ENCODE peak calls at places on chromosomes 3 and 15, in five cellular contexts. X, M, Z, C and S are unnamed samples. For H3K27me3 and H3K36me3, the result is how much of the 10 kb centered on the place peaks cover.

GRCh38 chr3:64220161-64220560 is 5.1 kb downstream of the PRICKLE2 start:
- DNase-seq in X (no peak), M (no peak), Z (no peak), C (no peak), S (no peak)

GRCh38 chr3:58150800-58151199 is 60.0 kb downstream of the DNASE1L3 start:
- DNase-seq in X (no peak), M (no peak), Z (no peak), C (no peak), S (no peak)

GRCh38 chr15:73752817-73753214 is 335 bp downstream of the INSYN1 start:
- DNase-seq in X (peak), M (no peak), Z (peak), C (no peak), S (peak)

GRCh38 chr15:81957698-81958097 is 88.1 kb downstream of the MEX3B start:
- DNase-seq in X (peak), M (no peak), Z (peak), C (no peak), S (no peak)

GRCh38 chr3:20406621-20407020 is 220.6 kb upstream of the SGO1 start:
- DNase-seq in X (no peak), M (no peak), Z (no peak), C (no peak), S (no peak)

GRCh38 chr15:66169023-66169422 is 84.5 kb downstream of the MEGF11 start:
- DNase-seq in X (no peak), M (no peak), Z (no peak), C (no peak), S (no peak)

GRCh38 chr15:80506494-80506893 is 102.3 kb downstream of the ARNT2 start:
- DNase-seq in X (no peak), M (no peak), Z (no peak), C (no peak), S (no peak)

GRCh38 chr3:189773056-189773455 is 141.9 kb downstream of the TP63 start:
- DNase-seq in X (no peak), M (no peak), Z (no peak), C (no peak), S (no peak)

GRCh38 chr3:100151024-100151707 is 36.9 kb upstream of the FILIP1L start:
- DNase-seq in X (no peak), M (no peak), Z (peak), C (peak), S (no peak)

GRCh38 chr3:188749010-188749617 is 422.7 kb upstream of the TPRG1 start:
- DNase-seq in X (peak), M (peak), Z (peak), C (no peak), S (peak)

GRCh38 chr3:156602424-156602823 is 47.5 kb upstream of the SSR3 start:
- DNase-seq in X (no peak), M (no peak), Z (no peak), C (no peak), S (no peak)

DNA sequence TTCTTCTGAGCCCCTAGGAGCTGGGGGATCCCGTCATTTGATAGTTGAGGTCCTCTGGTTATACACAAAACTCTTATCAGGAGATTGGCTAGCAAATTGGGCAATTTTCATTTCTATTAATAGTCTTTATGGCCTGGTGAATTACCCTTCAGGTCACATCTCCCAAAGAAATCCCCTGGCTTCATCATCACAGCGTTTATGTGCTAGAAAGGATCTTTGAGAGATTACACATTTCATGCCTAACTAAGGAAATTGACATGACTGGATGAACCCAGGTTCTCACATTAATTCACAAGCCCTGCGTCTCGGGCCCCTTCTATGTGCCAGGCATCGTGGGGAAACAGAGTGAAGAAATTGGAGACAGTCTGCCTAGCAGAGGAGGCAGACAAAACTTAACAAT is 227.4 kb upstream of the PROK2 start:
- DNase-seq in X (no peak), M (no peak), Z (no peak), C (no peak), S (no peak)
- H3K27me3 ChIP-seq in X (under half), M (under half), Z (under half), C (under half), S (under half)

DNA sequence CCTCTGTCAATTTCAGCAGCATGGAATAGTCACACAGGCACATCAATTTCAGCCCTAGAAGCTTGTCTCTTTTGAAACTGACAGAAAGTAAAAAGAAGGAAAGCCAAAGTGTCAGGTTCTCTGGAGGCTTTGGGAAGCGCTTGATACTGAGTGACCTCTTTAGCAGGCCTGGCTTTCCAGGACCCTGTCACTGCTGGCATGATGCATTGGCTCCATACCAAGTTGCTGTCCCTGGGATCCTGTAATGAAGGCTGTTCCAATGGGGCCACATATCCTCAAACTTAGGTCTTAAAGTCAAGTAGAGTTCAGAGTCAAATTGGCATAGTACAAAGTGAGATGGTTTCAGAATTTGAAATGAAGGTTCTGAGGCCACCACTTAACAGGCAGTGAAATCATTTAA is 640.9 kb downstream of the SQOR start:
- DNase-seq in X (no peak), M (no peak), Z (no peak), C (no peak), S (no peak)
- H3K36me3 ChIP-seq in X (under half), M (under half), Z (under half), C (under half), S (under half)

DNA sequence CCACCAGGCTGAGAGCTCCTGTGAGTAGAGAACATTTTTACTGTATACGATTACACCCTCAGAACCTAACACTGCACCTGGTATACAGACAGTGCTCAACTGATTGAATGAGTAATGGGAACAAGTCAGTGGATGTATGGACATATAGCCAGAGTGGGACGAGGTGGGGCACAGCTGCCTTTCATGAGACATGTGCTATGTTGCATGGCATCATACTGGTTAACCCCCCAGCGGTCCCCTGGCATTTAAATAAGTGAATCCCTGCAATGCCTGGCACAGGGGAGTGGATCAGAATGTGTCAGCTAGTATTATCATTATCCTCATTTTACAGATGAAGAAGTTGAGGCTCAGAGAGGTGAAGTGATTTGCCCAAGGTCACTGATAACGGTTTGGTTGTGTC is 55.8 kb upstream of the ATP2B2 start:
- DNase-seq in X (no peak), M (no peak), Z (no peak), C (no peak), S (no peak)
- H3K27me3 ChIP-seq in X (under half), M (under half), Z (under half), C (under half), S (under half)

GRCh38 chr3:28268989-28269388 is 27.6 kb downstream of the CMC1 start:
- DNase-seq in X (no peak), M (no peak), Z (no peak), C (no peak), S (no peak)
- H3K36me3 ChIP-seq in X (under half), M (under half), Z (under half), C (under half), S (under half)

DNA sequence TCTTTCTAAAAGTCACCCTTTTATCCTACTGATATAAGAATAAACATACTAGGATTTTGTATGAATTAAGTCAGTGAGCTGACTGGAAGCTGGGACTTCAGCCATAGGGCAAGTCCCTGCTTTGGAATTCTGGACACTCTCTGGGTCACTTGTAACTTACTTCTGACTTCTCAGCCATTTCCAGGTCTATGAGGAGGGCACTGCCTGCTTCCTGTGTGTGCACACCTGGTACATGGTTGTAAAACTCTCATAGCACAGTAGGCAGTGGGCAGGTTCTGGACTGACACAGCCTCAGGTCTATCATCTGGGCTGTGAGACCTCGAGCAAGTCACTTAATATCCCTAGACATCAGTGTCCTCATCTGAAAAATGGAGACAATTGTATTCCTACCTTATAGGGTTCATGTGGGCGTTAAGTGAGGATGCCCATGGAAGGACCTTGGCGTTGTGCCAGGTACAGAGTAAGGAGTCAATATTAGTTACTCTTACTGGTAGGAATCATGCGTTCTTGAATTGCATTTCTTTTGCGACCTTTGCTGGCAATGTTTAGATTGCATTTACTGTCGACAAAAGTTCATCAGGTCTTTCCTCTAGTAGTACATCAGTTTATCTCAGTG is 27.5 kb upstream of the TGM5 start:
- DNase-seq in X (no peak), M (no peak), Z (no peak), C (no peak), S (no peak)
- H3K27me3 ChIP-seq in X (under half), M (under half), Z (under half), C (under half), S (under half)

DNA sequence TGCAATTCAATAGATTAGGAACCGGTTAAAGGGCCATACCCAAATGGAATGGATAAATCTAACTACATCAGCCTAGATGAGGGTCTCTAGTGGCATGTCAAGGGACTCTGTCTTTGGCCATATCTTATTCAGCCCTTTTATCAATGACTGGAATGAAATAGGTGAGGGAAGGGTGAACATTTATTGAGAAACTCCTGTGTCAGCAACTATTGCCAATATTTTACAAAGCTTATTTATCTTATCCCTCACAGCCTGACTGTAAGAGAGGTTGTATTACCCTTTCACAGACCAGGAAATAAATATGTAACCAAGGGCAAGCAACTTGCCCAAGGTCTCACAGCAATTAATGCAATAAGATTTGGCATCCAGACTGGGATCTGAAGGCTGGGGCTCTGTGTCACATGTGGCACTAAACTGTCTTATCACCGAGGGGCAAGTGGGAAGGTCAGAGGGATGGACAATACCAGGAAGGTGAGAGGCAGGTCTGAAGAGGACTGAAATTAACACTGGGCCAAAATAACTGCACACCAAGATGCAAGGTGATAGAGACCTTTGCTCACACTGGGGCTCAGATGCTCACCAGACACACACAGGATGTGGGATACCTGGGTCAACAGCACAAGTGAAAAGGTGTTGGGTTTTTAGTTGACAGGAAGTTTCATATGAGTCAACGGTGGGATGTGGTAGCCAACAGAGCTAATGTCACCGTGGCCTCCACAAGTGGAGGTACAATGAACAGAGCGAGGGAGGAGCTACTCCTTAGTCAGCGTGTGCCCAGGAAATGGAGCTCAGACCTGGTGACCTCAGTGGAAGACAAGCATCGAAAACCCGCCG is 261.3 kb downstream of the RPLP1 start:
- DNase-seq in X (no peak), M (no peak), Z (no peak), C (no peak), S (no peak)
- H3K36me3 ChIP-seq in X (under half), M (under half), Z (under half), C (under half), S (under half)

DNA sequence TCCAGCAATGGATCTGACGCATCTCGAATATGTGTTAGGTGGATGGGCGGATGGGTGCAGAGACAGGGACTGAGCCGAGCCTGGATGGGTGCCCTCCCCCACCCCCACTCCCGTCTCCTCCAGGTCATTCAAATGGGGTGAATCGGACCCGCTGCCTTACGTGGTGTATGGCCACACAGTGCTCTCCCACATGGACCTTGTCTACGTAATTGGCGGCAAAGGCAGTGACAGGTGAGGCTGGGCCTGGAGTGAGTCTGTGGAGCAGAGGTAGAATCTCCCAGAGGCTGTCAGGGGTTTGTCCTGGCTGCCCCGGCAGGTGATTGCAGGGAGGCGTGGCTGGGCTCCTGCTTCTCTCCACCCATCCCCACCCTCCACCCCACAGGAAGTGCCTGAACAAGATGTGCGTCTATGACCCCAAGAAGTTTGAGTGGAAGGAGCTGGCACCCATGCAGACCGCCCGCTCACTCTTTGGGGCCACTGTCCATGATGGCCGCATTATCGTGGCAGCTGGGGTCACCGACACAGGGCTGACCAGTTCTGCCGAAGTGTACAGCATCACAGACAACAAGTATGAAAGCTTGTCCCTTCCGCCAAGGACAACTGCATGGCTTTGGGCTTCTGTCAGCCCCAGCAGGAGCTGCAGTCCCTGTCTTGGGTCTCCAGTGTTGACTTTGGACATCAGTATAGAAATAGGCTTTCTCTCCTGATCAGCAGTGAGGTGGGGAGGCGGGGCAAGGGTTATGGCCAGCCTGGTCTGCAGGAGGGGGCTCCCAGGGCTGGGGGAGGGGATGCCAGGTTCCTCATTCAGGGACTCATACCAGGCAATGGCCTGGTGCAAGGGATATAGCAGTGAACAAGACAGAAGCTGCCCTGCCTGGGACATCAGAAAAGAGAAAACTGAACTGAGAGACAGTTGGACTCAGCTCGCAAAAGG is 3.4 kb downstream of the KLHL40 start:
- DNase-seq in X (no peak), M (no peak), Z (no peak), C (no peak), S (peak)
- H3K27me3 ChIP-seq in X (under half), M (under half), Z (under half), C (under half), S (under half)

DNA sequence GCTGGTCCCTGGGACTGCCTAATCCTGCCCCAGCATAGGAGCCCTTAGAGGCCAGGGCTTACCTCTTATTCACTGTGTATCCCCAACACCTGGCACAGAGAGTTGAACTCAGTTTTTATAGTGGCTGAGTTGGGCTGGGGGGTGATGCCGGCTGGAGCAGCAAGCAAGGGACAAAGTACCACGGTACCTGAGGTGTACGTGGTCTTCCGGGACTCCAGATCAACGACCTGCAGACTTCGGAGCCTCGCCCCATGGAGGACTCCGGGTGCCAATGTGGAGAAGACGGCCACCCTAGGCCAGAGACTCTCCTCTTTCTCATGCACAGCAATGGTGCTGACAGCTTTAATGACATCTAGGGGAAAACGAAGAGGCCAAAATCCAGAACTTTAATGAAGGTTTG is 8.1 kb downstream of the WDR73 start:
- DNase-seq in X (no peak), M (no peak), Z (no peak), C (no peak), S (no peak)
- H3K36me3 ChIP-seq in X (under half), M (half or more), Z (under half), C (half or more), S (under half)

GRCh38 chr15:94582368-94582767 is 351.0 kb downstream of the MCTP2 start:
- DNase-seq in X (peak), M (peak), Z (peak), C (peak), S (peak)

GRCh38 chr15:94587071-94587470 is 355.7 kb downstream of the MCTP2 start:
- DNase-seq in X (no peak), M (no peak), Z (peak), C (no peak), S (no peak)

GRCh38 chr15:94584833-94585244 is 353.5 kb downstream of the MCTP2 start:
- DNase-seq in X (no peak), M (no peak), Z (no peak), C (peak), S (no peak)

GRCh38 chr15:94580186-94580585 is 348.8 kb downstream of the MCTP2 start:
- DNase-seq in X (no peak), M (no peak), Z (no peak), C (no peak), S (no peak)

DNA sequence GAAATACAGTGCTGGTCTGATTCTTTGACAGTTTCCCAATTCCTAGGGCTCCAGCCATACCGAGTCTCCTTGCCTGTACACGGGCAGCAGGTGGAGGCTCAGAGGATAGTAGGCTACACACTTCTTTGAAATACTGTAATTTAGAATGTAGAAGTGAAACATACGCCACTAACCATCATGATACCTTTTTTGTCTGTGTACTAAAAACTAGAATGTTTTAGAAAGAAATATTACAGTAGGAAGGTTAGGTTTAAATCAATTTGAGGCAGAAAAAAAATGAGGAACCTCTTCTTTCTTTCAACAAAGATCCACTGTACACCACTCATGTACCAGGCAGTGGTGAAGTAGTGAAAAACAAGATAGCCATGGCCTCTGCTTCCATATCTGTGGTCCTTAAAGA is 354.7 kb downstream of the MCTP2 start:
- DNase-seq in X (no peak), M (no peak), Z (no peak), C (no peak), S (no peak)
- H3K27me3 ChIP-seq in X (under half), M (under half), Z (under half), C (under half), S (under half)

GRCh38 chr3:126026277-126026751 is 57.3 kb downstream of the ROPN1B start:
- DNase-seq in X (no peak), M (no peak), Z (no peak), C (no peak), S (no peak)
- H3K36me3 ChIP-seq in X (under half), M (under half), Z (under half), C (under half), S (under half)